ENCODE peak calls at places on chromosomes 1 and 21, in six cellular contexts. One of them, this sample, is unnamed.

GRCh38 chr1:204615881-204616280 is 69.7 kb downstream of the LRRN2 start:
- DNase-seq in IMR-90: no peak
- DNase-seq in A549: no peak
- DNase-seq in K562: no peak
- DNase-seq in GM12878: no peak
- DNase-seq in HepG2: no peak
- DNase-seq in this sample: no peak

GRCh38 chr1:154219511-154219910 is 1.2 kb upstream of the UBAP2L start:
- DNase-seq in IMR-90: peak; percentile 47
- DNase-seq in A549: no peak
- DNase-seq in K562: peak; percentile 52
- DNase-seq in GM12878: no peak
- DNase-seq in HepG2: peak; percentile 54
- DNase-seq in this sample: no peak

GRCh38 chr21:28687571-28687970 is 305.1 kb downstream of the LTN1 start:
- DNase-seq in IMR-90: no peak
- DNase-seq in A549: no peak
- DNase-seq in K562: no peak
- DNase-seq in GM12878: no peak
- DNase-seq in HepG2: no peak
- DNase-seq in this sample: no peak

GRCh38 chr1:145891143-145891542 is 5.5 kb upstream of the ANKRD35 start:
- DNase-seq in IMR-90: peak; percentile 17
- DNase-seq in A549: no peak
- DNase-seq in K562: no peak
- DNase-seq in GM12878: no peak
- DNase-seq in HepG2: peak; percentile 36
- DNase-seq in this sample: no peak

GRCh38 chr21:39263372-39263771 is 50.1 kb downstream of the BRWD1 start:
- DNase-seq in IMR-90: peak; percentile 56
- DNase-seq in A549: no peak
- DNase-seq in K562: no peak
- DNase-seq in GM12878: no peak
- DNase-seq in HepG2: no peak
- DNase-seq in this sample: no peak

GRCh38 chr1:87869563-87869962 is 540.9 kb downstream of the LMO4 start:
- DNase-seq in IMR-90: peak; percentile 78
- DNase-seq in A549: peak; percentile 53
- DNase-seq in K562: no peak
- DNase-seq in GM12878: no peak
- DNase-seq in HepG2: peak; percentile 1
- DNase-seq in this sample: no peak

GRCh38 chr21:17988038-17988437 is 168.9 kb upstream of the C21orf91 start:
- DNase-seq in IMR-90: no peak
- DNase-seq in A549: no peak
- DNase-seq in K562: no peak
- DNase-seq in GM12878: no peak
- DNase-seq in HepG2: no peak
- DNase-seq in this sample: no peak

GRCh38 chr1:44785501-44786137 is 2.4 kb downstream of the BEST4 start:
- DNase-seq in IMR-90: no peak
- DNase-seq in A549: no peak
- DNase-seq in K562: no peak
- DNase-seq in GM12878: no peak
- DNase-seq in HepG2: no peak
- DNase-seq in this sample: no peak

GRCh38 chr1:164602480-164603093 is 43.6 kb downstream of the PBX1 start:
- DNase-seq in IMR-90: peak; percentile 52
- DNase-seq in A549: no peak
- DNase-seq in K562: no peak
- DNase-seq in GM12878: no peak
- DNase-seq in HepG2: no peak
- DNase-seq in this sample: peak; percentile 58

GRCh38 chr21:34100337-34100736 is 27.0 kb downstream of the MRPS6 start:
- DNase-seq in IMR-90: no peak
- DNase-seq in A549: no peak
- DNase-seq in K562: no peak
- DNase-seq in GM12878: no peak
- DNase-seq in HepG2: no peak
- DNase-seq in this sample: no peak

GRCh38 chr1:92030701-92031107 is 919 bp downstream of the EPHX4 start:
- DNase-seq in IMR-90: peak; percentile 72
- DNase-seq in A549: peak; percentile 4
- DNase-seq in K562: no peak
- DNase-seq in GM12878: no peak
- DNase-seq in HepG2: peak; percentile 10
- DNase-seq in this sample: peak; percentile 40

GRCh38 chr1:247316590-247317197 is 15.0 kb downstream of the ZNF496 start:
- DNase-seq in IMR-90: no peak
- DNase-seq in A549: no peak
- DNase-seq in K562: no peak
- DNase-seq in GM12878: no peak
- DNase-seq in HepG2: no peak
- DNase-seq in this sample: no peak

GRCh38 chr1:26278835-26279597 is 870 bp upstream of the SH3BGRL3 start:
- DNase-seq in IMR-90: peak; percentile 75
- DNase-seq in A549: no peak
- DNase-seq in K562: peak; percentile 78
- DNase-seq in GM12878: no peak
- DNase-seq in HepG2: no peak
- DNase-seq in this sample: no peak

GRCh38 chr21:25487046-25487594 is 120.2 kb downstream of the MRPL39 start:
- DNase-seq in IMR-90: no peak
- DNase-seq in A549: no peak
- DNase-seq in K562: no peak
- DNase-seq in GM12878: peak; percentile 96
- DNase-seq in HepG2: no peak
- DNase-seq in this sample: no peak

GRCh38 chr1:228404107-228404720 is 2.4 kb downstream of the TRIM11 start:
- DNase-seq in IMR-90: no peak
- DNase-seq in A549: no peak
- DNase-seq in K562: no peak
- DNase-seq in GM12878: no peak
- DNase-seq in HepG2: no peak
- DNase-seq in this sample: no peak

GRCh38 chr1:12069616-12070244 is 6.6 kb downstream of the TNFRSF8 start:
- DNase-seq in IMR-90: no peak
- DNase-seq in A549: no peak
- DNase-seq in K562: no peak
- DNase-seq in GM12878: no peak
- DNase-seq in HepG2: no peak
- DNase-seq in this sample: no peak

GRCh38 chr1:59359325-59359724 is 62.4 kb downstream of the FGGY start:
- DNase-seq in IMR-90: no peak
- DNase-seq in A549: no peak
- DNase-seq in K562: no peak
- DNase-seq in GM12878: no peak
- DNase-seq in HepG2: peak; percentile 70
- DNase-seq in this sample: no peak

GRCh38 chr1:245810789-245811337 is 656.1 kb downstream of the KIF26B start:
- DNase-seq in IMR-90: no peak
- DNase-seq in A549: no peak
- DNase-seq in K562: no peak
- DNase-seq in GM12878: peak; percentile 12
- DNase-seq in HepG2: peak; percentile 89
- DNase-seq in this sample: no peak

GRCh38 chr21:43800124-43800523 is 10.7 kb downstream of the RRP1 start:
- DNase-seq in IMR-90: no peak
- DNase-seq in A549: no peak
- DNase-seq in K562: no peak
- DNase-seq in GM12878: no peak
- DNase-seq in HepG2: no peak
- DNase-seq in this sample: no peak

GRCh38 chr1:214983126-214983869 is 99.2 kb upstream of the KCNK2 start:
- DNase-seq in IMR-90: peak; percentile 80
- DNase-seq in A549: no peak
- DNase-seq in K562: no peak
- DNase-seq in GM12878: no peak
- DNase-seq in HepG2: no peak
- DNase-seq in this sample: no peak

GRCh38 chr1:43270421-43271095 is 775 bp downstream of the TMEM125 start:
- DNase-seq in IMR-90: no peak
- DNase-seq in A549: no peak
- DNase-seq in K562: peak; percentile 61
- DNase-seq in GM12878: no peak
- DNase-seq in HepG2: no peak
- DNase-seq in this sample: no peak

GRCh38 chr1:26318338-26319064 is 743 bp downstream of the CD52 start:
- DNase-seq in IMR-90: no peak
- DNase-seq in A549: no peak
- DNase-seq in K562: peak; percentile 54
- DNase-seq in GM12878: no peak
- DNase-seq in HepG2: no peak
- DNase-seq in this sample: no peak

GRCh38 chr1:59161136-59161535 is 135.8 kb upstream of the FGGY start:
- DNase-seq in IMR-90: no peak
- DNase-seq in A549: no peak
- DNase-seq in K562: no peak
- DNase-seq in GM12878: no peak
- DNase-seq in HepG2: no peak
- DNase-seq in this sample: no peak

GRCh38 chr1:151799179-151800022 is 5.8 kb downstream of the LINGO4 start:
- DNase-seq in IMR-90: no peak
- DNase-seq in A549: no peak
- DNase-seq in K562: no peak
- DNase-seq in GM12878: no peak
- DNase-seq in HepG2: no peak
- DNase-seq in this sample: no peak

GRCh38 chr1:231421616-231421970 is 494 bp downstream of the EGLN1 start:
- DNase-seq in IMR-90: peak; percentile 43
- DNase-seq in A549: no peak
- DNase-seq in K562: no peak
- DNase-seq in GM12878: no peak
- DNase-seq in HepG2: no peak
- DNase-seq in this sample: peak; percentile 31

GRCh38 chr1:67629370-67630075 is 55.5 kb upstream of the GADD45A start:
- DNase-seq in IMR-90: no peak
- DNase-seq in A549: no peak
- DNase-seq in K562: no peak
- DNase-seq in GM12878: no peak
- DNase-seq in HepG2: no peak
- DNase-seq in this sample: no peak

GRCh38 chr1:61449410-61449809 is 275.5 kb downstream of the TM2D1 start:
- DNase-seq in IMR-90: no peak
- DNase-seq in A549: no peak
- DNase-seq in K562: no peak
- DNase-seq in GM12878: no peak
- DNase-seq in HepG2: no peak
- DNase-seq in this sample: no peak

GRCh38 chr1:16081636-16082035 is 8.2 kb upstream of the FAM131C start:
- DNase-seq in IMR-90: no peak
- DNase-seq in A549: no peak
- DNase-seq in K562: no peak
- DNase-seq in GM12878: no peak
- DNase-seq in HepG2: no peak
- DNase-seq in this sample: no peak

GRCh38 chr1:37647281-37647680 is 12.6 kb upstream of the RSPO1 start:
- DNase-seq in IMR-90: no peak
- DNase-seq in A549: no peak
- DNase-seq in K562: no peak
- DNase-seq in GM12878: no peak
- DNase-seq in HepG2: no peak
- DNase-seq in this sample: no peak

GRCh38 chr1:48556161-48556850 is 84.3 kb upstream of the SPATA6 start:
- DNase-seq in IMR-90: no peak
- DNase-seq in A549: no peak
- DNase-seq in K562: no peak
- DNase-seq in GM12878: no peak
- DNase-seq in HepG2: no peak
- DNase-seq in this sample: no peak
- TF ChIP-seq BHLHE40 in IMR-90: no peak
- TF ChIP-seq BHLHE40 in A549: no peak
- TF ChIP-seq BHLHE40 in K562: no peak
- TF ChIP-seq BHLHE40 in GM12878: no peak
- TF ChIP-seq BHLHE40 in HepG2: no peak
- TF ChIP-seq BHLHE40 in this sample: no peak

GRCh38 chr1:17274186-17275170 is 25.6 kb downstream of the PADI3 start:
- DNase-seq in IMR-90: peak; percentile 29
- DNase-seq in A549: peak; percentile 69
- DNase-seq in K562: peak; percentile 78
- DNase-seq in GM12878: peak; percentile 11
- DNase-seq in HepG2: peak; percentile 24
- DNase-seq in this sample: peak; percentile 90
- TF ChIP-seq BHLHE40 in IMR-90: no peak
- TF ChIP-seq BHLHE40 in A549: no peak
- TF ChIP-seq BHLHE40 in K562: no peak
- TF ChIP-seq BHLHE40 in GM12878: no peak
- TF ChIP-seq BHLHE40 in HepG2: no peak
- TF ChIP-seq BHLHE40 in this sample: no peak

GRCh38 chr1:40868051-40868723 is 6.0 kb upstream of the CITED4 start:
- DNase-seq in IMR-90: peak; percentile 84
- DNase-seq in A549: peak; percentile 77
- DNase-seq in K562: peak; percentile 83
- DNase-seq in GM12878: no peak
- DNase-seq in HepG2: peak; percentile 87
- DNase-seq in this sample: no peak
- TF ChIP-seq BHLHE40 in IMR-90: no peak
- TF ChIP-seq BHLHE40 in A549: no peak
- TF ChIP-seq BHLHE40 in K562: peak; percentile 67
- TF ChIP-seq BHLHE40 in GM12878: no peak
- TF ChIP-seq BHLHE40 in HepG2: peak; percentile 75
- TF ChIP-seq BHLHE40 in this sample: no peak

GRCh38 chr1:65812065-65812464 is 19.4 kb downstream of the PDE4B start:
- DNase-seq in IMR-90: peak; percentile 95
- DNase-seq in A549: no peak
- DNase-seq in K562: peak; percentile 42
- DNase-seq in GM12878: peak; percentile 96
- DNase-seq in HepG2: no peak
- DNase-seq in this sample: no peak
- TF ChIP-seq BHLHE40 in IMR-90: no peak
- TF ChIP-seq BHLHE40 in A549: no peak
- TF ChIP-seq BHLHE40 in K562: no peak
- TF ChIP-seq BHLHE40 in GM12878: peak; percentile 3
- TF ChIP-seq BHLHE40 in HepG2: no peak
- TF ChIP-seq BHLHE40 in this sample: no peak

DNA sequence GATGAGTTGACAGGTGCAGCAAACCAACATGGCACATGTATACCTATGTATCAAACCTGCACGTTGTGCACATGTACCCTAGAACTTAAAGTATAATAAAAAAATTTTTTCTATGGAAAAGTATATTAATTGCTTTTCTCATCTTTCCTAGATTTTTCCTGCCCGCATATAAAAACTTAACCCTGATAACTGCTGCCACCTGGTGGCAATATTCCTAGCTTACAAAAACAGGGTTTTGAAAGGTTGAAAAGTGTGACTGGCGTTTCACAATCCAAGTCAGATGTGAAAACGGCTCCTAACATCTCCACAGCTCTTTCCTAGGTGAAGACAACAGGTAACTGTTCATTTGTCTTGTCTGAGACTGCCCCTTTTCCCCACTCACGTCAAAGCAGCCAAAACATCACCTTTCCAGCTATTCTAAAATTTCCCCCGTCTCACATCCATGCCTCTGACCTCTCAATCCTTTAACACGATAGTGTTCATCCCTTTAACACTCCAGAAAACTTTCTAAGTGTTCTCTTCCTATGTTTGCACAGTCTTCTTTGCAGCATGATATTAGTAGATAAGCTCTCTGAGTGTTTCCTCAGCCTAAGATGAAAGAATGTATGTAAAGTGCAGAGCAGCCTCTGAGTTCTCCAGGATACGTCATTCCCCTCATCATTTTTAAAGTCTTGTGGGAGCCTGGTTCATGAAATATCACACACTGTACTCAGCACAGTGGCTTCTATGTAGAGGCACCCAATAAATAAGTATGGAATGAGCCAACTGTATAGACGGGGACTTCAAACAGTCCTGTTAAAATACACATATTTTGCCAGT is 27.5 kb downstream of the OVGP1 start:
- DNase-seq in IMR-90: peak; percentile 55
- DNase-seq in A549: peak; percentile 33
- DNase-seq in K562: peak; percentile 67
- DNase-seq in GM12878: peak; percentile 15
- DNase-seq in HepG2: peak; percentile 40
- DNase-seq in this sample: peak; percentile 58
- TF ChIP-seq BHLHE40 in IMR-90: no peak
- TF ChIP-seq BHLHE40 in A549: no peak
- TF ChIP-seq BHLHE40 in K562: no peak
- TF ChIP-seq BHLHE40 in GM12878: no peak
- TF ChIP-seq BHLHE40 in HepG2: no peak
- TF ChIP-seq BHLHE40 in this sample: no peak

This sample was measured in HEK293T.